ENCODE peak calls at places on chromosome 12, in nine cellular contexts. One of them, this sample, is unnamed.

GRCh38 chr12:8018666-8019581 is 13.6 kb upstream of the FOXJ2 start:
- DNase-seq in esophagus squamous epithelium: no peak
- DNase-seq in uterus: no peak
- DNase-seq in ovary: no peak
- DNase-seq in testis: peak; percentile 63
- DNase-seq in transverse colon: no peak
- DNase-seq in astrocyte: no peak
- DNase-seq in upper lobe of right lung: no peak
- DNase-seq in heart right ventricle: peak; percentile 17
- DNase-seq in this sample: no peak

GRCh38 chr12:78721906-78722305 is 142.7 kb upstream of the SYT1 start:
- DNase-seq in ovary: no peak
- DNase-seq in esophagus squamous epithelium: no peak
- DNase-seq in astrocyte: no peak
- DNase-seq in uterus: no peak
- DNase-seq in upper lobe of right lung: no peak
- DNase-seq in transverse colon: no peak
- DNase-seq in testis: no peak
- DNase-seq in heart right ventricle: no peak
- DNase-seq in this sample: no peak

GRCh38 chr12:91361864-91362263 is 179.2 kb upstream of the DCN start:
- DNase-seq in testis: no peak
- DNase-seq in transverse colon: no peak
- DNase-seq in heart right ventricle: no peak
- DNase-seq in astrocyte: no peak
- DNase-seq in esophagus squamous epithelium: no peak
- DNase-seq in ovary: no peak
- DNase-seq in uterus: no peak
- DNase-seq in upper lobe of right lung: no peak
- DNase-seq in this sample: no peak

GRCh38 chr12:109777544-109777943 is 55.7 kb downstream of the TRPV4 start:
- DNase-seq in testis: no peak
- DNase-seq in upper lobe of right lung: no peak
- DNase-seq in ovary: no peak
- DNase-seq in transverse colon: peak; percentile 25
- DNase-seq in astrocyte: no peak
- DNase-seq in esophagus squamous epithelium: no peak
- DNase-seq in uterus: no peak
- DNase-seq in heart right ventricle: no peak
- DNase-seq in this sample: no peak

GRCh38 chr12:61018571-61018970 is 1241.6 kb upstream of the USP15 start:
- DNase-seq in ovary: no peak
- DNase-seq in heart right ventricle: no peak
- DNase-seq in esophagus squamous epithelium: no peak
- DNase-seq in upper lobe of right lung: no peak
- DNase-seq in astrocyte: no peak
- DNase-seq in testis: no peak
- DNase-seq in uterus: no peak
- DNase-seq in transverse colon: no peak
- DNase-seq in this sample: no peak

GRCh38 chr12:58202933-58203713 is 261.8 kb downstream of the ATP23 start:
- DNase-seq in heart right ventricle: no peak
- DNase-seq in esophagus squamous epithelium: no peak
- DNase-seq in ovary: no peak
- DNase-seq in upper lobe of right lung: no peak
- DNase-seq in transverse colon: no peak
- DNase-seq in testis: no peak
- DNase-seq in uterus: no peak
- DNase-seq in astrocyte: no peak
- DNase-seq in this sample: no peak

GRCh38 chr12:82527165-82527780 is 159.4 kb upstream of the TMTC2 start:
- DNase-seq in heart right ventricle: no peak
- DNase-seq in transverse colon: peak; percentile 12
- DNase-seq in uterus: no peak
- DNase-seq in testis: peak; percentile 57
- DNase-seq in astrocyte: peak; percentile 41
- DNase-seq in upper lobe of right lung: no peak
- DNase-seq in ovary: no peak
- DNase-seq in esophagus squamous epithelium: no peak
- DNase-seq in this sample: peak; percentile 37

GRCh38 chr12:98997-99396 is 32.4 kb downstream of the IQSEC3 start:
- DNase-seq in testis: no peak
- DNase-seq in transverse colon: no peak
- DNase-seq in heart right ventricle: no peak
- DNase-seq in astrocyte: no peak
- DNase-seq in esophagus squamous epithelium: no peak
- DNase-seq in uterus: no peak
- DNase-seq in upper lobe of right lung: peak; percentile 46
- DNase-seq in ovary: no peak
- DNase-seq in this sample: no peak

GRCh38 chr12:100207311-100207710 is 6.7 kb downstream of the ACTR6 start:
- DNase-seq in ovary: no peak
- DNase-seq in heart right ventricle: no peak
- DNase-seq in testis: no peak
- DNase-seq in upper lobe of right lung: no peak
- DNase-seq in esophagus squamous epithelium: no peak
- DNase-seq in astrocyte: no peak
- DNase-seq in uterus: no peak
- DNase-seq in transverse colon: no peak
- DNase-seq in this sample: no peak

DNA sequence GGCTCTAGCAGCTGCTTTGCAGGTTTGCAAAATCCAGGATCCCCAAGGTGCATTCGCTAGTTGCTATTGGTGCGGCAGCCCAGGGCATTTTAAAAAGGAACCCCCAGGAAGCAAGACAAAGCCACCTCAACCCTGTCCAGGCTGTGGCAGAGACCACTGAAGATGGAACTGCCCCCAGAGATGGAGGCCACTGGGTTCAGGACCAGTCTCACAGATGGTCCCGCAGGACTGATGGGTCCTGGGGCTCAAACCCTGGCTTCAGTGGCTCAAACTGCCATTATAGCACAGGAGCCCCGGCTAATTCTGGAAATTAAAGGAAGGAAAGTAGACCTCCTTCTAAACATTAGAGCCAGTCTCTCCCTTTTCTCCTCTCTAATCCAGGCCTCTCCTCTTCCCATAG is 79.8 kb upstream of the TSPAN11 start:
- DNase-seq in upper lobe of right lung: no peak
- DNase-seq in esophagus squamous epithelium: no peak
- DNase-seq in transverse colon: no peak
- DNase-seq in heart right ventricle: no peak
- DNase-seq in uterus: no peak
- DNase-seq in astrocyte: no peak
- DNase-seq in testis: no peak
- DNase-seq in ovary: no peak
- DNase-seq in this sample: no peak
- TF ChIP-seq CTCF in upper lobe of right lung: no peak
- TF ChIP-seq CTCF in esophagus squamous epithelium: no peak
- TF ChIP-seq CTCF in transverse colon: no peak
- TF ChIP-seq CTCF in heart right ventricle: no peak
- TF ChIP-seq CTCF in uterus: no peak
- TF ChIP-seq CTCF in astrocyte: no peak
- TF ChIP-seq CTCF in testis: no peak
- TF ChIP-seq CTCF in ovary: no peak
- TF ChIP-seq CTCF in this sample: no peak

DNA sequence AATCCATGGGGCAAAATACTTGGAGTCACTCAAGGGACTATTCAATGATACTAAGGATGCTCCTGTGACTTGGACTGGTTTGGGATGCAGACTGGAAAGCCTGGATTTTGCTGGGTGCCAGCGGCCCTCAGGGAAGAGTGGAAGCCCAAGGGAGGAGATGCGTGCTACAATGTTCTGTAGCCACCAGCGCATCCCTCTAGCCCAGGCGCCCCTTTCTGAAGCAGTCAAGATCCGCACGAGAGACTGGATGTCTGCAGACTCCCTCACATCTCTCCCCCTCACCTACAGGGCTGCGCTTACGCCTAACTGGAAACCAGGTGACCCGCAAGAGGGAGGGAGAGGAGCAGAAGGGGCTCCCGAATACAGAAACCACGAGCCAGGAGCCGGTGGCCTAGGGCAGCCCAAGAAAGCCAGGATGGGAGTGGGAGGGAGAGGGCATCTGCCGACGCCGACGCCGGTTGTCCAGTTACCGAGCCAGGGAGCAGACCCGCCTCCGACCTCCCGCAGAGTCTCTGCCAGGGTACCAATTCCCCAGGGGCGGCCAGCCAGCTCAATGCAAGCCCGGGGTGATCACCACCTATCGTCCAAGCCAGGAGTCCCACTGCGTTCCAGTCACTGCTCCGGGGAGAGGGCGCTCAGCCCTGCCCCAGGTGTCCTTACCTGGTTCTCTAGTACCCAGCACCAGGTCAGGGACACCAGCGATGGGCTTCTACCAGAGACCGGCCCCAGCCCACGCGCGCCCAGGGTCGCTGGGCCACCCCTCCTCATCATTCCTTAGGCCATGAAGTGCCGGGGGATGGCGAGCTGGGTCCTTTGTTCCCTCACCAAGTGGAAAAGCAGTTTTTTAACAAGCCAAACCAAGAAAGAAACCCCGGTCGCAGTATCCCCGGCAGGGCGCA is 1.2 kb downstream of the NTN4 start:
- DNase-seq in testis: peak; percentile 57
- DNase-seq in heart right ventricle: peak; percentile 46
- DNase-seq in transverse colon: peak; percentile 17
- DNase-seq in upper lobe of right lung: peak; percentile 72
- DNase-seq in esophagus squamous epithelium: no peak
- DNase-seq in astrocyte: no peak
- DNase-seq in ovary: peak; percentile 43
- DNase-seq in uterus: peak; percentile 16
- DNase-seq in this sample: no peak
- H3K27me3 ChIP-seq in testis: no peaks in the 10 kb centered on the region
- H3K27me3 ChIP-seq in heart right ventricle: peaks cover 70% of the 10 kb centered on the region
- H3K27me3 ChIP-seq in transverse colon: no peaks in the 10 kb centered on the region
- H3K27me3 ChIP-seq in upper lobe of right lung: peaks cover 24% of the 10 kb centered on the region
- H3K27me3 ChIP-seq in esophagus squamous epithelium: no peaks in the 10 kb centered on the region
- H3K27me3 ChIP-seq in astrocyte: peaks cover 5% of the 10 kb centered on the region
- H3K27me3 ChIP-seq in ovary: no peaks in the 10 kb centered on the region
- H3K27me3 ChIP-seq in uterus: no peaks in the 10 kb centered on the region
- H3K27me3 ChIP-seq in this sample: no peaks in the 10 kb centered on the region

DNA sequence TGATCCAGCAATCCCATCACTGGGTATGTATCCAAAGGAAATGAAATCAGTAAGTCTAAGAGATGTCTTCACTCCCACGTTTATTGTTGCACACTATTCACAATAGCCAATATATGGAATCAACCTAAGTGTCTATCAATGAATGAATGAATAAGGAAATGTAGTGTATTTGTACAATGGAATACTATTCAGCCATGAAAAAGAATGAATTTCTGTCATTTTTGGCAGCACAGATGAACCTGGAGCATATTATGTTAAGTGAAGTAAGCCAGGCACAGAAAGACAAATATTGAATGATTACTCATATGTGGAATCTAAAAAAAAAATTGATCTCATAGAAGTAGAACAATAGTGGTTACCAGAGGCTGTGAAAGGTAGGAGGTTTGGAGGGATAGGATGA is 30.6 kb upstream of the RFX4 start:
- DNase-seq in transverse colon: no peak
- DNase-seq in heart right ventricle: no peak
- DNase-seq in ovary: no peak
- DNase-seq in testis: no peak
- DNase-seq in upper lobe of right lung: no peak
- DNase-seq in astrocyte: no peak
- DNase-seq in esophagus squamous epithelium: no peak
- DNase-seq in uterus: no peak
- DNase-seq in this sample: no peak
- TF ChIP-seq CTCF in transverse colon: no peak
- TF ChIP-seq CTCF in heart right ventricle: no peak
- TF ChIP-seq CTCF in ovary: no peak
- TF ChIP-seq CTCF in testis: no peak
- TF ChIP-seq CTCF in upper lobe of right lung: no peak
- TF ChIP-seq CTCF in astrocyte: no peak
- TF ChIP-seq CTCF in esophagus squamous epithelium: no peak
- TF ChIP-seq CTCF in uterus: no peak
- TF ChIP-seq CTCF in this sample: no peak

DNA sequence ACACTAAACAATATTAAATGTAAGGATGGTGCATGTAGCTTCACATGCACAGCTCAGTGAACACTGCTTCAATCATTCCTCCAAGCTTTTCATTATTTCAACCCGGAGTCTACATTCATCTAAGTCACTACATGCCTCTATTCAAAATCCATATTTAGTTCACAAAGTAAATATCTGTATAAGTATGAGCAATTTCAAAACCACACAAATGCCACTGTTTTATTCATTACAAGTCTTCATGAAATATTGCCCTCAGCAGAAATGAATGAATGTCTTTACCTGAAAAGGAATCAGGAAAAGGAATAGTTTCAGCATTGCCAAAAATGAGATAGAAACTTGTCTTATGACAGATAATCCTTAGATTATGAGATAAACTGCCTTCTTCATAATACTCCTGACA is 149.4 kb downstream of the SLC38A4 start:
- DNase-seq in upper lobe of right lung: no peak
- DNase-seq in heart right ventricle: no peak
- DNase-seq in esophagus squamous epithelium: no peak
- DNase-seq in testis: no peak
- DNase-seq in uterus: no peak
- DNase-seq in ovary: no peak
- DNase-seq in transverse colon: no peak
- DNase-seq in astrocyte: no peak
- DNase-seq in this sample: no peak
- H3K27me3 ChIP-seq in upper lobe of right lung: no peaks in the 10 kb centered on the region
- H3K27me3 ChIP-seq in heart right ventricle: no peaks in the 10 kb centered on the region
- H3K27me3 ChIP-seq in esophagus squamous epithelium: no peaks in the 10 kb centered on the region
- H3K27me3 ChIP-seq in testis: no peaks in the 10 kb centered on the region
- H3K27me3 ChIP-seq in uterus: no peaks in the 10 kb centered on the region
- H3K27me3 ChIP-seq in ovary: no peaks in the 10 kb centered on the region
- H3K27me3 ChIP-seq in transverse colon: no peaks in the 10 kb centered on the region
- H3K27me3 ChIP-seq in astrocyte: no peaks in the 10 kb centered on the region
- H3K27me3 ChIP-seq in this sample: no peaks in the 10 kb centered on the region